ENCODE peak calls at places on chromosomes 3 and 15, in four cellular contexts. W is AG04450, S is SK-N-SH, Y is ovary. K is an unnamed sample. For H3K27me3, the result is how much of the 10 kb centered on the place peaks cover.

GRCh38 chr3:151318946-151319345 is 2.3 kb upstream of the GPR87 start:
- DNase-seq in S (no peak), W (no peak), Y (no peak), K (no peak)

GRCh38 chr15:85992224-85992623 is 87.4 kb upstream of the AGBL1 start:
- DNase-seq in S (no peak), W (no peak), Y (no peak), K (no peak)

GRCh38 chr3:66037330-66037985 is 1.3 kb downstream of the MAGI1 start:
- DNase-seq in S (peak), Y (peak), W (no peak), K (peak)

GRCh38 chr3:102233881-102234280 is 200.9 kb upstream of the ZPLD1 start:
- DNase-seq in S (no peak), Y (no peak), W (no peak), K (no peak)

GRCh38 chr3:99471353-99472323 is 166.8 kb upstream of the COL8A1 start:
- DNase-seq in W (no peak), S (no peak), Y (no peak), K (no peak)

GRCh38 chr15:67064607-67065530 is 533 bp upstream of the SMAD3 start:
- DNase-seq in S (no peak), W (no peak), Y (no peak), K (peak)

GRCh38 chr3:169764453-169765280 is at the start of gene TERC:
- DNase-seq in Y (peak), S (peak), W (peak), K (peak)

GRCh38 chr3:140629351-140630137 is 48.3 kb upstream of the TRIM42 start:
- DNase-seq in S (no peak), W (no peak), Y (no peak), K (no peak)

GRCh38 chr15:91498046-91498445 is 355.5 kb upstream of the SLCO3A1 start:
- DNase-seq in W (no peak), Y (no peak), S (peak), K (no peak)

GRCh38 chr15:22942306-22942855 is 37.8 kb downstream of the CYFIP1 start:
- DNase-seq in W (no peak), Y (no peak), S (no peak), K (no peak)

GRCh38 chr3:33645060-33645841 is 72.8 kb downstream of the CLASP2 start:
- DNase-seq in W (no peak), Y (no peak), S (peak), K (no peak)

GRCh38 chr15:79769081-79769481 is 127.7 kb downstream of the MTHFS start:
- DNase-seq in S (peak), W (no peak), Y (no peak), K (no peak)
- TF ChIP-seq CTCF in S (peak), W (peak), Y (no peak), K (peak)

DNA sequence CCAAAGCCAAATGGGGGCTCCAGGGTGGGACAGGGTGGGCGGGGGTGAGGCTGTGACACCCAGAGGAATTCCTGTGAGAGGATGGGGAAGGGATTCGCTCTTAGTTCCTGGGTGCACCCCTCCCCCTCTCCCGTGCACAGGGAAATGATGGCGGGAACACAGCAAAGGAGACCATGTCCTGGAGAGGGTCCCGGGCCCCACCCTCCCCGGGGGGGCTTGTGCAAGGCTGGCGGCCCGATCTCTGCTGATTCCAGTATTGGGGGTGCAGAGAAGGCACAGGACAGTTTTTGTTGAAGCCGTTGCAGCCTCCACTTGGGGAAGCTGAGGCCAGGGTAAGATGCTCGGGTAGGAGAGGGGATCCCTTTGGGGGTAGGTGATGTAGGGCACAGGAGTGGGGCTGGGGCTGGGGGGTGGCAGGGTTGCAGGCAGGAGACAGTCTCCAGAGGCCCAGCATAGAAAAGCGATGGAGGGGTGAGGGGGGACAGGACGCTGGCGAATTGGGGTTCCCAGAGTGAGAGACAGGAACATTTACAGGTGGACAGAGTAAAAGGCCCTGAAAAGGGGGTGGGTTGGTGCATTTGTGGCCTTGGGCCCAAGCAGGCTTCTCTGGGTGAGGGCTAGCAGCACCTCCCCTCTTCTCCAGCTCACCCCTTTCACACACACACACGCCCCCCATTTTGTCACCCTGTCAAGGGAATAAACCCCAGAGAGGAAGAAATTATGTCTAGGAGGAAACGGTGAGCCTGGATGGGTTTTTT is 38.5 kb downstream of the HMCES start:
- DNase-seq in S (peak), W (no peak), Y (peak), K (no peak)
- H3K27ac ChIP-seq in S (peak), W (peak), Y (peak), K (peak)

GRCh38 chr3:49269443-49269842 is 7.6 kb downstream of the C3orf62 start:
- DNase-seq in W (no peak), Y (no peak), S (no peak), K (no peak)

GRCh38 chr3:49271047-49271446 is 6.0 kb downstream of the C3orf62 start:
- DNase-seq in S (no peak), W (no peak), Y (peak), K (no peak)

GRCh38 chr3:49266410-49267170 is 10.4 kb downstream of the C3orf62 start:
- DNase-seq in W (no peak), S (no peak), Y (no peak), K (no peak)

GRCh38 chr3:49263490-49263889 is 13.5 kb downstream of the C3orf62 start:
- DNase-seq in Y (no peak), W (no peak), S (no peak), K (no peak)

GRCh38 chr3:49265987-49266386 is 11.0 kb downstream of the C3orf62 start:
- DNase-seq in Y (no peak), S (no peak), W (no peak), K (no peak)
- H3K27me3 ChIP-seq in Y (under half), S (under half), W (under half), K (under half)

GRCh38 chr3:118487734-118488133 is 546.9 kb downstream of the IGSF11 start:
- DNase-seq in Y (no peak), S (no peak), W (no peak), K (no peak)
- TF ChIP-seq CTCF in Y (no peak), S (no peak), W (no peak), K (no peak)

GRCh38 chr3:9499455-9500107 is 54.0 kb downstream of the LHFPL4 start:
- DNase-seq in S (no peak), Y (no peak), W (no peak), K (no peak)

GRCh38 chr3:9500108-9501050 is 53.2 kb downstream of the LHFPL4 start:
- DNase-seq in S (peak), Y (peak), W (no peak), K (peak)

GRCh38 chr3:9496893-9497292 is 56.7 kb downstream of the LHFPL4 start:
- DNase-seq in W (no peak), Y (no peak), S (no peak), K (no peak)

GRCh38 chr3:9498781-9499180 is 54.8 kb downstream of the LHFPL4 start:
- DNase-seq in S (no peak), W (no peak), Y (no peak), K (no peak)

GRCh38 chr3:9497821-9498565 is 55.6 kb downstream of the LHFPL4 start:
- DNase-seq in S (no peak), Y (no peak), W (peak), K (no peak)
- H3K27ac ChIP-seq in S (no peak), Y (no peak), W (no peak), K (no peak)

GRCh38 chr15:39579487-39580116 is 1.3 kb upstream of the THBS1 start:
- DNase-seq in W (peak), S (no peak), Y (peak), K (no peak)

GRCh38 chr15:39580630-39581500 is at the start of gene THBS1:
- DNase-seq in W (peak), Y (peak), S (peak), K (no peak)

GRCh38 chr15:39578851-39579486 is 1.9 kb upstream of the THBS1 start:
- DNase-seq in Y (no peak), S (no peak), W (no peak), K (no peak)

GRCh38 chr15:39581501-39582285 is 814 bp downstream of the THBS1 start:
- DNase-seq in W (no peak), Y (peak), S (peak), K (no peak)

GRCh38 chr15:39580117-39580629 is 706 bp upstream of the THBS1 start:
- DNase-seq in W (peak), S (peak), Y (peak), K (peak)
- H3K27me3 ChIP-seq in W (under half), S (under half), Y (under half), K (under half)

K was measured in dorsolateral prefrontal cortex.